ENCODE peak calls at places on chromosome 19, in four cellular contexts. V, K, P and Q are unnamed samples.

GRCh38 chr19:4636151-4636717 is 3.1 kb upstream of the TNFAIP8L1 start:
- DNase-seq in V (peak), K (peak), P (peak), Q (peak)

GRCh38 chr19:48878219-48879024 is 6.2 kb downstream of the PPP1R15A start:
- DNase-seq in P (peak), V (no peak), K (no peak), Q (no peak)

GRCh38 chr19:12194827-12195500 is 32.1 kb downstream of the ZNF136 start:
- DNase-seq in P (peak), V (peak), K (peak), Q (peak)

GRCh38 chr19:15934332-15935078 is at the start of gene CYP4F11:
- DNase-seq in V (no peak), K (no peak), P (no peak), Q (no peak)

GRCh38 chr19:50300814-50301606 is 28.2 kb downstream of the KCNC3 start:
- DNase-seq in V (no peak), P (peak), K (no peak), Q (no peak)

GRCh38 chr19:31348416-31349159 is 648 bp downstream of the TSHZ3 start:
- DNase-seq in P (peak), V (peak), K (peak), Q (no peak)

GRCh38 chr19:16216744-16217670 is 19.3 kb downstream of the AP1M1 start:
- DNase-seq in K (no peak), V (no peak), P (no peak), Q (no peak)

GRCh38 chr19:29842471-29843179 is 30.8 kb downstream of the CCNE1 start:
- DNase-seq in P (no peak), K (no peak), V (no peak), Q (no peak)

GRCh38 chr19:1429750-1430149 is 8.4 kb upstream of the RPS15 start:
- DNase-seq in P (no peak), K (no peak), V (no peak), Q (no peak)

GRCh38 chr19:35963514-35963913 is 27.3 kb downstream of the LRFN3 start:
- DNase-seq in P (peak), V (peak), K (peak), Q (peak)